ENCODE peak calls at places on chromosomes 11 and 22, in five cellular contexts. L is GM12865; Y is OCI-LY7; I is endothelial cell; G is activated CD8-positive, alpha-beta T cell treated with anti-CD3 and anti-CD28 coated beads for 36 hours. T is an unnamed sample.

GRCh38 chr11:117010808-117011540 is 87.3 kb downstream of the SIK3 start:
- DNase-seq in L (no peak), Y (no peak), I (no peak), G (no peak), T (no peak)

GRCh38 chr11:95500466-95500865 is 269.5 kb upstream of the SESN3 start:
- DNase-seq in L (no peak), Y (no peak), I (no peak), G (no peak), T (no peak)

GRCh38 chr22:34761111-34761510 is 304.8 kb upstream of the ISX start:
- DNase-seq in L (no peak), Y (no peak), I (no peak), G (no peak), T (no peak)

GRCh38 chr11:7523416-7524210 is 9.8 kb downstream of the PPFIBP2 start:
- DNase-seq in L (no peak), Y (no peak), I (no peak), G (no peak), T (no peak)

GRCh38 chr11:9028591-9028990 is 24.8 kb upstream of the NRIP3 start:
- DNase-seq in L (no peak), Y (no peak), I (no peak), G (no peak), T (no peak)

GRCh38 chr11:124301482-124301881 is 12.3 kb downstream of the OR8D1 start:
- DNase-seq in L (no peak), Y (no peak), I (no peak), G (no peak), T (no peak)

GRCh38 chr22:27207907-27208306 is 550.5 kb downstream of the MIAT start:
- DNase-seq in L (no peak), Y (no peak), I (no peak), G (no peak), T (no peak)

GRCh38 chr11:125886997-125887372 is 483 bp upstream of the HYLS1 start:
- DNase-seq in L (peak), Y (peak), I (no peak), G (peak), T (no peak)

GRCh38 chr11:118659956-118660645 is 19.3 kb downstream of the TREH start:
- DNase-seq in L (no peak), Y (no peak), I (no peak), G (no peak), T (no peak)

GRCh38 chr11:44793350-44794090 is 66.8 kb downstream of the TSPAN18 start:
- DNase-seq in L (no peak), Y (no peak), I (no peak), G (no peak), T (peak)

GRCh38 chr11:129699711-129700304 is 115.8 kb upstream of the TMEM45B start:
- DNase-seq in L (no peak), Y (no peak), I (no peak), G (no peak), T (no peak)

GRCh38 chr11:73528877-73529530 is 68.9 kb downstream of the FAM168A start:
- DNase-seq in L (no peak), Y (no peak), I (no peak), G (no peak), T (no peak)

GRCh38 chr11:14242198-14242597 is 116.8 kb downstream of the RRAS2 start:
- DNase-seq in L (no peak), Y (no peak), I (no peak), G (no peak), T (no peak)

GRCh38 chr11:44316388-44317240 is 6.7 kb upstream of the ALX4 start:
- DNase-seq in L (no peak), Y (no peak), I (no peak), G (no peak), T (no peak)

GRCh38 chr11:6022954-6023353 is 7.6 kb downstream of the OR56A1 start:
- DNase-seq in L (peak), Y (peak), I (peak), G (peak), T (peak)

GRCh38 chr11:112213753-112214152 is 12.5 kb upstream of the PTS start:
- DNase-seq in L (no peak), Y (no peak), I (no peak), G (no peak), T (no peak)

GRCh38 chr22:32511274-32511673 is 36.7 kb downstream of the FBXO7 start:
- DNase-seq in L (no peak), Y (no peak), I (no peak), G (no peak), T (no peak)

GRCh38 chr11:38315151-38315550 is 1717.1 kb upstream of the RAG2 start:
- DNase-seq in L (no peak), Y (no peak), I (no peak), G (no peak), T (no peak)

GRCh38 chr11:112651345-112651744 is 309.9 kb upstream of the NCAM1 start:
- DNase-seq in L (no peak), Y (no peak), I (no peak), G (no peak), T (no peak)

GRCh38 chr11:38593649-38594048 is 1995.6 kb upstream of the RAG2 start:
- DNase-seq in L (no peak), Y (no peak), I (no peak), G (no peak), T (no peak)

GRCh38 chr22:47787501-47788227 is 1025.2 kb downstream of the TBC1D22A start:
- DNase-seq in L (no peak), Y (no peak), I (no peak), G (no peak), T (no peak)

GRCh38 chr22:40519284-40519947 is 117.1 kb downstream of the MRTFA start:
- DNase-seq in L (peak), Y (no peak), I (no peak), G (peak), T (no peak)

T was measured in K562.